ENCODE peak calls at places on chromosomes 16 and 17, in eight cellular contexts. S is psoas muscle, Q is lung, H is fibroblast of lung, I is PC-9, N is substantia nigra, O is uterus, K is stomach. Z is an unnamed sample.

GRCh38 chr17:80034654-80034976 is 1.1 kb downstream of the TBC1D16 start:
- DNase-seq in S (no peak), Q (no peak), H (no peak), I (no peak), N (no peak), O (no peak), K (no peak), Z (no peak)

GRCh38 chr17:2745317-2746037 is 4.0 kb downstream of the CCDC92B start:
- DNase-seq in S (no peak), Q (no peak), H (no peak), I (no peak), N (peak; percentile 52), O (no peak), K (no peak), Z (peak; percentile 3)

GRCh38 chr16:64094992-64095579 is 1026.8 kb downstream of the CDH11 start:
- DNase-seq in S (no peak), Q (no peak), H (peak; percentile 58), I (no peak), N (no peak), O (no peak), K (no peak), Z (no peak)

GRCh38 chr16:16146380-16147315 is 76.6 kb downstream of the ABCC6 start:
- DNase-seq in S (no peak), Q (no peak), H (no peak), I (no peak), N (no peak), O (no peak), K (no peak), Z (no peak)

GRCh38 chr17:41664587-41665565 is 23.8 kb upstream of the EIF1 start:
- DNase-seq in S (no peak), Q (no peak), H (no peak), I (no peak), N (no peak), O (no peak), K (no peak), Z (no peak)

GRCh38 chr16:15682105-15682570 is 32.1 kb downstream of the NDE1 start:
- DNase-seq in S (peak; percentile 37), Q (no peak), H (peak; percentile 68), I (peak; percentile 60), N (peak; percentile 30), O (no peak), K (peak; percentile 29), Z (no peak)

GRCh38 chr17:19386276-19386863 is 620 bp downstream of the MFAP4 start:
- DNase-seq in S (peak; percentile 84), Q (peak; percentile 67), H (peak; percentile 82), I (no peak), N (no peak), O (peak; percentile 82), K (peak; percentile 51), Z (no peak)

GRCh38 chr16:70470927-70471341 is 16.5 kb downstream of the FCSK start:
- DNase-seq in S (peak; percentile 46), Q (no peak), H (peak; percentile 23), I (peak; percentile 37), N (peak; percentile 1), O (no peak), K (peak; percentile 61), Z (no peak)

GRCh38 chr16:13631213-13631767 is 288.7 kb upstream of the ERCC4 start:
- DNase-seq in S (no peak), Q (no peak), H (no peak), I (no peak), N (no peak), O (no peak), K (no peak), Z (no peak)

GRCh38 chr16:66474750-66475199 is 47.7 kb downstream of the BEAN1 start:
- DNase-seq in S (no peak), Q (no peak), H (no peak), I (peak; percentile 20), N (no peak), O (no peak), K (no peak), Z (no peak)

GRCh38 chr17:59027750-59028149 is 78.9 kb downstream of the TRIM37 start:
- DNase-seq in S (no peak), Q (no peak), H (no peak), I (no peak), N (no peak), O (no peak), K (no peak), Z (no peak)

DNA sequence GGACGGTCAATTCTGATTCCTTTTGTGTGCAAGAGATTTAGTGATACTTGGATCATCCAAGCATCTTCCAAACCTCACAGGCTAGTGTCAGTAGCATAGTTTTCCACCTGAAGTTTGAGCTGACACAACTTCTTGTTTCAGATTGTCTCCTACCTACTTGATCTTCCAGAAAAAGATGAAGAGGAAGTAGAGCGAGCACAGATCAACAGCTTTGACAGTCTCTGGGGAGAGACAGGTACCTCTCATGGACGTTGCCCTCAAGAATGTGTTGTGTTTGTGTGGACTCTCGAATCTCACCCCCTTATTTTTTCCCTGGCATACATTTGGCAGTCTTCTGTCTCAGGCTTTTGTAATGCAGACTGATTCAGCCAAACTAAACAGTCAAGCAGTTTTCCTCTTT is 47.4 kb downstream of the CYB561 start:
- DNase-seq in S (no peak), Q (no peak), H (peak; percentile 17), I (no peak), N (no peak), O (no peak), K (no peak), Z (no peak)
- H3K27ac ChIP-seq in S (no peak overlapping the region), Q (no peak overlapping the region), H (peak overlapping the region; percentile 42), I (no peak overlapping the region), N (no peak overlapping the region), O (no peak overlapping the region), K (no peak overlapping the region), Z (peak overlapping the region; percentile 46)

GRCh38 chr17:81044428-81044763 is 9.4 kb downstream of the BAIAP2 start:
- DNase-seq in S (no peak), Q (no peak), H (no peak), I (no peak), N (no peak), O (no peak), K (no peak), Z (no peak)

GRCh38 chr17:81043725-81044427 is 8.9 kb downstream of the BAIAP2 start:
- DNase-seq in S (no peak), Q (peak; percentile 81), H (peak; percentile 89), I (peak; percentile 97), N (no peak), O (no peak), K (peak; percentile 76), Z (no peak)

GRCh38 chr17:81046131-81046769 is 11.3 kb downstream of the BAIAP2 start:
- DNase-seq in S (no peak), Q (no peak), H (no peak), I (no peak), N (no peak), O (no peak), K (no peak), Z (no peak)

GRCh38 chr17:81045590-81046095 is 10.7 kb downstream of the BAIAP2 start:
- DNase-seq in S (no peak), Q (no peak), H (no peak), I (no peak), N (no peak), O (no peak), K (no peak), Z (no peak)

DNA sequence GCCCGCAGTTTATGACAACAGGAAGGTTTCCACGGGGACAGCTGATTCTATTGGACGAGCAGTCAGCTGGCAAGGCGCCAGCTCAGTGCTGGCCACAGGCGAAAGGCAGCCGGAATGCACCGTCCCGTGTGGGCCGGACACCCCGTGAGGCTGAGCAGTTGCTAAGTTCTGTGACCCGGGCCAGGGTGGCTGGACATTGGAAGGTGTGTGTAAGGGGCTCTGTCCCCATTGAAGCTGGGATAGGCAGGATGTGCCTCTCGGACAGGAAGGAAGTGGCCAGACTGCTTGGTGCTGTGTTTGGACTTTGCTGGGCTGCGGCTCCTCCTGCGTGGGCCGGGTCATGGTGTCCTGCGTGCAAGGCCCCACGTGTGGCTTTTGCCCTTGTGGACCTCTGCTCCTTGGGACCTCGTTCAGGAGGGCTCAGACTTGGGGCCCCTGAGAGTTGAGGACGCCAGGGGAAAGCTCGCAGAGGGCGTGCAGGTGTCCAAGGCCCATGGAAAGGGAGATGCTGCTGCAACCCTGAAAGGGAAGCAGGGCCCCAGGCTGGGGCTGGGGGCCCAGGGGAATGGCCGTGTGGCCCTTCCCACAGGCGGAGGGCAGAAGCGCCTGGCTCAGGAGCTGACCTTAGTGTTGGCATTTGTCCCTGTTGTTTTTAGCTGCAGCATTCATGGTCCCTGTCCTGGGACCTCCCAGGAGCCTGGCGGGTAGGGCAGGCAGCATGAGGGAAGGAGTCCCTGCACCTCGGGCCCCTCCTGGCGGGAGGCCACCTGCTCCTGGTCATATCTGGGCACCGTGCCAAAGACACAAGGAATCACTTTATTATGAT is 10.0 kb downstream of the BAIAP2 start:
- DNase-seq in S (peak; percentile 87), Q (peak; percentile 75), H (peak; percentile 75), I (peak; percentile 79), N (peak; percentile 33), O (peak; percentile 79), K (peak; percentile 69), Z (no peak)
- H3K27ac ChIP-seq in S (peak overlapping the region; percentile 11), Q (peak overlapping the region; percentile 53), H (peak overlapping the region; percentile 68), I (peak overlapping the region; percentile 69), N (no peak overlapping the region), O (peak overlapping the region; percentile 60), K (peak overlapping the region; percentile 70), Z (peak overlapping the region; percentile 52)

GRCh38 chr16:72664122-72664479 is 383.8 kb downstream of the ZFHX3 start:
- DNase-seq in S (no peak), Q (no peak), H (peak; percentile 27), I (no peak), N (no peak), O (no peak), K (no peak), Z (no peak)
- H3K27ac ChIP-seq in S (no peak overlapping the region), Q (no peak overlapping the region), H (peak overlapping the region; percentile 90), I (no peak overlapping the region), N (no peak overlapping the region), O (peak overlapping the region; percentile 77), K (no peak overlapping the region), Z (no peak overlapping the region)

GRCh38 chr17:38918129-38918913 is 7.1 kb upstream of the LASP1NB start:
- DNase-seq in S (no peak), Q (no peak), H (no peak), I (no peak), N (no peak), O (no peak), K (peak; percentile 24), Z (no peak)

GRCh38 chr17:38919316-38920078 is 5.9 kb upstream of the LASP1NB start:
- DNase-seq in S (no peak), Q (no peak), H (no peak), I (no peak), N (no peak), O (peak; percentile 12), K (peak; percentile 23), Z (no peak)

GRCh38 chr17:38920374-38921291 is 4.8 kb upstream of the LASP1NB start:
- DNase-seq in S (no peak), Q (peak; percentile 23), H (no peak), I (no peak), N (no peak), O (no peak), K (peak; percentile 9), Z (no peak)

GRCh38 chr17:38917259-38917658 is 8.2 kb upstream of the LASP1NB start:
- DNase-seq in S (no peak), Q (no peak), H (no peak), I (no peak), N (no peak), O (no peak), K (no peak), Z (no peak)

DNA sequence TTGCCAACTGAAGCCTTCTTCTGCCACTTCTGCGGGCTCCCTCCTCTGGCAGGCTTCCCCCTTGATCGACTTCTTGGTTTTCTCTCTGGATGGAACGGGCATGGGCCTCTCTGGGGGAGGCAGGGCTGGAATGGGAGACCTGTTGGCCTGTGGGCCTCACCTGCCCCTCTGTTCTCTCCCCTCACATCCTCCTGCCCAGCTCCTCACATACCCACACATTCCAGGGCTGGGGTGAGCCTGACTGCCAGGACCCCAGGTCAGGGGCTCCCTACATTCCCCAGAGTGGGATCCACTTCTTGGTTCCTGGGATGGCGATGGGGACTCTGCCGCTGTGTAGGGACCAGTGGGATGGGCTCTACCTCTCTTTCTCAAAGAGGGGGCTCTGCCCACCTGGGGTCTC is 6.5 kb upstream of the LASP1NB start:
- DNase-seq in S (no peak), Q (no peak), H (no peak), I (no peak), N (no peak), O (no peak), K (no peak), Z (no peak)
- H3K27ac ChIP-seq in S (no peak overlapping the region), Q (no peak overlapping the region), H (no peak overlapping the region), I (no peak overlapping the region), N (no peak overlapping the region), O (peak overlapping the region; percentile 79), K (no peak overlapping the region), Z (no peak overlapping the region)

Z was measured in caudate nucleus.